ENCODE peak calls at places on chromosomes 11 and 22, in nine cellular contexts. O is CD4-positive, alpha-beta T cell; H is lower leg skin; F is GM13977; L is coronary artery; X is upper lobe of right lung; S is esophagus squamous epithelium; A is GM20000; I is PC-3. E is an unnamed sample.
A peak's percentile ranks its signal among the peaks of the same experiment; 100 is the strongest.

GRCh38 chr11:122113836-122114235 is 2.2 kb downstream of the BLID start:
- DNase-seq in F (no peak), H (no peak), O (no peak), L (no peak), A (no peak), X (no peak), S (no peak), I (no peak), E (no peak)

GRCh38 chr11:121767433-121767832 is 314.7 kb upstream of the SORL1-AS1 start:
- DNase-seq in I (no peak), F (peak; percentile 50), S (no peak), A (peak; percentile 46), L (no peak), H (no peak), X (no peak), O (no peak), E (no peak)

GRCh38 chr22:32528984-32529982 is 54.7 kb downstream of the FBXO7 start:
- DNase-seq in O (peak; percentile 41), H (peak; percentile 97), X (peak; percentile 86), L (peak; percentile 87), I (peak; percentile 69), S (no peak), A (peak; percentile 79), F (peak; percentile 89), E (peak; percentile 80)

GRCh38 chr11:1629326-1630185 is at the start of gene KRTAP5-5:
- DNase-seq in I (no peak), S (no peak), F (no peak), A (no peak), X (no peak), H (no peak), L (no peak), O (no peak), E (no peak)

GRCh38 chr11:35073691-35074382 is 65.1 kb upstream of the CD44 start:
- DNase-seq in A (no peak), X (no peak), L (no peak), F (no peak), H (no peak), I (no peak), S (no peak), O (no peak), E (no peak)

GRCh38 chr22:49453816-49454215 is 373.9 kb downstream of the BRD1 start:
- DNase-seq in S (no peak), A (no peak), I (no peak), L (no peak), F (no peak), X (no peak), H (peak; percentile 53), O (no peak), E (no peak)

GRCh38 chr11:65290448-65291165 is 24.1 kb upstream of the CDC42EP2 start:
- DNase-seq in I (peak; percentile 41), S (no peak), O (no peak), L (peak; percentile 92), A (peak; percentile 60), H (peak; percentile 97), F (peak; percentile 52), X (peak; percentile 91), E (peak; percentile 85)

GRCh38 chr22:48926663-48927062 is 901.0 kb downstream of the BRD1 start:
- DNase-seq in I (no peak), H (peak; percentile 20), F (no peak), L (no peak), O (no peak), A (no peak), S (no peak), X (peak; percentile 17), E (no peak)

GRCh38 chr22:37686002-37686982 is at the start of gene NOL12:
- DNase-seq in X (peak; percentile 89), A (peak; percentile 83), I (peak; percentile 87), F (peak; percentile 85), L (no peak), H (peak; percentile 95), O (peak; percentile 72), S (no peak), E (peak; percentile 38)
- TF ChIP-seq CTCF in X (no peak), A (no peak), I (no peak), F (no peak), L (no peak), H (no peak), O (no peak), S (no peak), E (no peak)

GRCh38 chr11:27838674-27839073 is 138.4 kb upstream of the BDNF start:
- DNase-seq in S (no peak), I (no peak), O (no peak), A (no peak), L (no peak), F (no peak), X (no peak), H (no peak), E (no peak)

GRCh38 chr11:27837895-27838563 is 137.8 kb upstream of the BDNF start:
- DNase-seq in F (peak; percentile 14), S (no peak), H (no peak), A (peak; percentile 29), I (no peak), L (no peak), X (no peak), O (no peak), E (no peak)

GRCh38 chr11:27842290-27842689 is 142.0 kb upstream of the BDNF start:
- DNase-seq in A (no peak), F (no peak), H (no peak), O (no peak), X (no peak), S (no peak), I (no peak), L (no peak), E (no peak)

DNA sequence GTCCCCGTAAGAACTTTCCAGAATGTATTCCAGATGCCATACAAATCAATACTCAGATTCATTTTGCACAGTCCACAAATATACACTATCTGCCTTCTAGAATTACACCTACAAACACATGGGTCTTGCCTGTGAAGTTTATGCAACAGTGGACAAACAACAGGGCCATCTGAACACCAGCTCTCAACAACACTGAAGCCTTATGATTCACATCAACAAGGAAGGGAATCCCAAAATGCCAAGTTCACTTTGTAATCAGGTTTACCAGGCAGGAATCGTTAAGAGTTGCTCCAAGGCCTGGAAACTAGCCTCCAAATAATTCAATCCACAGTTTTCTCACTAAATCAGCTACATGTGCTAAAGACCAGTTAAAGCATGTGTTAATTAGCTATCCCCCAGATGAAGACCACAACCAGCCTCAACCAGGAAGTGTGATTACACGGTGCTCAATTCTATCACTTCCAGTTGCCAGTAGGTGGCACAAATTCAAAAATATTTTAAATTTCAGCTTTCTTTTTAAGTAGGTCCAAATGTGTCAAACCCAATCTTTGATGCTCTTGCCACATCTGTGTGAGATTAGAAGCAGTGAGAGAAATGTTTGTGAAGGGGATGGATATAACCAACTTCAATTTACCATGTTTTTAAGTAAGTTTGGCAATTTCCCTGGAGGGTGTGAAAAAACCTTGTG is 139.1 kb upstream of the BDNF start:
- DNase-seq in H (no peak), F (no peak), I (peak; percentile 52), A (no peak), L (no peak), O (no peak), X (no peak), S (no peak), E (no peak)
- TF ChIP-seq CTCF in H (no peak), F (peak; percentile 38), I (peak; percentile 75), A (peak; percentile 8), L (no peak), O (no peak), X (peak; percentile 6), S (peak; percentile 40), E (no peak)

DNA sequence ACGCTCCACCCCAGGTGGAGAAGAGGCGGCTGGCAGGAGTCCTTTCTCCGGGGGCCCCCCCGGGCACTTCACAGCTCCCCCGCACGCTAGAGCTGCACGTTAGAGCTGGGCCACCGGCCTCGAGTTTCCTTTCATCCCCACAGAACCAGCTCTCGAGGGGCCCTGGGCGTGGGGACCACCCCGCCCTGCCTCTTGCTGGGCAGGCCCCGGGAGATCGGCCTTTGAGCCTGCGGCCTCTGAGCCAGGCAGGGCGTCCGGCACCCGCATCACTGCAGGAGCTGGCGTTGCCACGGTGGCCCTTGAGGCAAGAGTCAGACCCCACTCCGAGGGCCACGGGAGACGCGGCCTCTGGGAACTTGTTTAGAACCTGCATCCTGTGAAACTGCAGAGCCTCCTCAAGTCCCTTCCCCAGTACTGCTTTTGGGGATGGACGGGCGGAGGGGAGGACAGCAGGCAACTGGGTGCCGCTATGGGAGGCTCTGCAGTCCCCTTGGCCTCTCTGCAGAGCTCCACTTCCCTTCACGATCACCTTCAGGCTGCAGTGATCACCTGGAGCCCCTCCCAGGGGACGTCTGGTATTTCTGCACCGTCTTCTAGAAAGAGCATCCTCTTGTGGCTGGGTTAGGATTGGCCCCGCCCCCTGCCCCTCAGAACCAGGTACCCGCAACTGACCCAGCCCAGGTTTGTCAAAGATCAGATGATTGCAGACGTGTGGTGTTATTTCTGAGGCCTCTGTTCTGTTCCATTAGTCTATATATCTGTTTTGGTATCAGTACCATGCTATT is 13.9 kb upstream of the GAL start:
- DNase-seq in X (peak; percentile 63), O (no peak), F (no peak), L (no peak), A (no peak), I (no peak), S (no peak), H (no peak), E (no peak)
- TF ChIP-seq CTCF in X (no peak), O (no peak), F (no peak), L (no peak), A (no peak), I (no peak), S (no peak), H (no peak), E (no peak)

GRCh38 chr11:12381875-12382274 is 4.5 kb downstream of the PARVA start:
- DNase-seq in X (no peak), L (no peak), F (no peak), O (no peak), H (no peak), I (no peak), A (no peak), S (no peak), E (no peak)

GRCh38 chr11:12377824-12378593 is 638 bp downstream of the PARVA start:
- DNase-seq in S (no peak), X (peak; percentile 91), O (no peak), H (peak; percentile 93), A (no peak), I (peak; percentile 83), F (no peak), L (peak; percentile 90), E (no peak)

GRCh38 chr11:12376259-12376971 is 956 bp upstream of the PARVA start:
- DNase-seq in S (no peak), A (no peak), H (peak; percentile 88), X (no peak), O (no peak), F (no peak), L (no peak), I (no peak), E (no peak)

GRCh38 chr11:12380565-12381325 is 3.4 kb downstream of the PARVA start:
- DNase-seq in F (no peak), S (no peak), O (no peak), X (no peak), H (no peak), A (no peak), L (no peak), I (no peak), E (no peak)

DNA sequence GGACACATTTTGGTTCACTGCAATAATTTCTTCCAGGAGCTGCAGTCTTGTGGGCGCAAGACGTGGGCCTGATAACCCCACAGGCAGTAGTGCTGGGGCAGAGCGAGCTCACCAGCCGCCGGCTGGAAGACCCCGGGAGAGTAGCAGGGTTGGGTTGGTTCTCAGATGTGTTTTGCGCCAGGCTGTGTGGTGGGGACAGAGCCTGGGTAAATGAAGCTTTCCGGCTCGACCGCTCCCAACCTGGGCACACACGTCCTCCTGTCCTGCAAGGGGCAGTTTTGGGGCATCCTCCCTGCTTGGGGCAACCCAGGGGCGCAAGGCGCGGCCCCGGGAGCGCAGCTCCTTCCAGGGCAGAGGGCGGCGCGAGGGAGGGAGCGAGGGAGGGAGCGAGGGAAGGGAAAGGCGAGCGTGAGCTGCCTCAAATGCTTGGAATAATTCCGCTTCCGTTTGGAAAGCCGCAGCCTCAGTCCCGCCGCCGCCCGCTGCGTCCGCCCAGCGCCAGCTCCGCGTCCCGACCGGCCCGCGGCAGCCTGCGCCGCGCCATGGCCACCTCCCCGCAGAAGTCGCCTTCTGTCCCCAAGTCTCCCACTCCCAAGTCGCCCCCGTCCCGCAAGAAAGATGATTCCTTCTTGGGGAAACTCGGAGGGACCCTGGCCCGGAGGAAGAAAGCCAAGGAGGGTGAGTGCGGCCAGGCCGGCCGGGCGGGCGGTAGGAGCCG is at the start of gene PARVA:
- DNase-seq in I (peak; percentile 66), H (peak; percentile 93), O (no peak), X (peak; percentile 85), A (no peak), S (no peak), L (peak; percentile 81), F (no peak), E (no peak)
- TF ChIP-seq CTCF in I (no peak), H (no peak), O (no peak), X (peak; percentile 16), A (no peak), S (peak; percentile 22), L (no peak), F (no peak), E (no peak)

E was measured in omental fat pad.